ENCODE peak calls at places on chromosomes 2 and 18, in four cellular contexts. D, C, M and W are unnamed samples.

GRCh38 chr2:240856151-240856980 is 12.3 kb upstream of the AGXT start:
- DNase-seq in C (no peak), M (peak; percentile 33), D (peak; percentile 10), W (no peak)

GRCh38 chr18:63258749-63259580 is 60.6 kb downstream of the BCL2 start:
- DNase-seq in C (no peak), M (no peak), D (no peak), W (no peak)

GRCh38 chr2:69902213-69902922 is 8.6 kb downstream of the SNRNP27 start:
- DNase-seq in M (peak; percentile 67), C (no peak), D (no peak), W (no peak)

GRCh38 chr2:35933031-35933430 is 422.5 kb upstream of the CRIM1 start:
- DNase-seq in D (no peak), C (peak; percentile 9), M (no peak), W (no peak)

GRCh38 chr18:11857177-11857887 is 6.1 kb downstream of the CHMP1B start:
- DNase-seq in C (peak; percentile 98), D (peak; percentile 95), M (no peak), W (peak; percentile 92)

GRCh38 chr2:200765139-200765951 is 46.4 kb upstream of the BZW1 start:
- DNase-seq in C (peak; percentile 92), D (peak; percentile 88), M (no peak), W (no peak)

GRCh38 chr2:236568068-236568921 is 1.3 kb upstream of the ACKR3 start:
- DNase-seq in M (no peak), C (peak; percentile 63), D (no peak), W (peak; percentile 78)

GRCh38 chr2:201580486-201580885 is 62.8 kb downstream of the TMEM237 start:
- DNase-seq in D (no peak), M (no peak), C (peak; percentile 74), W (no peak)

GRCh38 chr18:8705941-8706544 is 687 bp downstream of the MTCL1 start:
- DNase-seq in D (no peak), C (peak; percentile 65), M (peak; percentile 61), W (peak; percentile 53)

GRCh38 chr2:109350526-109350925 is 221.5 kb downstream of the SH3RF3 start:
- DNase-seq in C (peak; percentile 24), M (no peak), D (no peak), W (no peak)

GRCh38 chr2:190467575-190468083 is 59.5 kb downstream of the MFSD6 start:
- DNase-seq in C (peak; percentile 65), M (peak; percentile 30), D (no peak), W (no peak)

GRCh38 chr18:72848534-72849237 is 19.1 kb downstream of the NETO1 start:
- DNase-seq in C (no peak), M (no peak), D (no peak), W (no peak)

GRCh38 chr2:10196948-10197717 is 74.6 kb downstream of the RRM2 start:
- DNase-seq in D (no peak), C (no peak), M (no peak), W (no peak)

GRCh38 chr2:187091664-187092063 is 242.7 kb upstream of the ZSWIM2 start:
- DNase-seq in M (no peak), D (no peak), C (no peak), W (peak; percentile 3)

GRCh38 chr2:153101187-153101586 is 377.4 kb downstream of the RPRM start:
- DNase-seq in M (no peak), C (no peak), D (no peak), W (no peak)

GRCh38 chr2:2187196-2187595 is 143.9 kb downstream of the MYT1L start:
- DNase-seq in D (no peak), C (no peak), M (no peak), W (no peak)

GRCh38 chr2:227822416-227823003 is 8.9 kb downstream of the CCL20 start:
- DNase-seq in D (no peak), M (no peak), C (no peak), W (no peak)

GRCh38 chr18:67232406-67232805 is 284.1 kb downstream of the DSEL start:
- DNase-seq in C (peak; percentile 88), M (no peak), D (no peak), W (no peak)

GRCh38 chr18:12754511-12754910 is 51.7 kb downstream of the PSMG2 start:
- DNase-seq in M (no peak), D (no peak), C (no peak), W (no peak)

GRCh38 chr2:61288070-61288841 is 126.3 kb downstream of the C2orf74 start:
- DNase-seq in C (peak; percentile 19), D (no peak), M (no peak), W (no peak)

GRCh38 chr2:13034861-13035260 is 318.1 kb downstream of the TRIB2 start:
- DNase-seq in M (no peak), D (no peak), C (no peak), W (no peak)

GRCh38 chr2:31240406-31241365 is 6.7 kb downstream of the EHD3 start:
- DNase-seq in C (no peak), M (no peak), D (no peak), W (no peak)

GRCh38 chr2:226477221-226478120 is 322.1 kb downstream of the IRS1 start:
- DNase-seq in D (no peak), M (no peak), C (peak; percentile 49), W (no peak)

GRCh38 chr2:66171530-66171929 is 263.4 kb upstream of the MEIS1 start:
- DNase-seq in C (no peak), M (no peak), D (no peak), W (peak; percentile 17)

GRCh38 chr2:26786207-26787023 is 559 bp downstream of the CENPA start:
- DNase-seq in C (peak; percentile 53), M (peak; percentile 53), D (no peak), W (no peak)

GRCh38 chr18:76488190-76488589 is 6.9 kb downstream of the ZNF516 start:
- DNase-seq in M (no peak), C (peak; percentile 73), D (no peak), W (no peak)

GRCh38 chr2:26727641-26728561 is 35.4 kb downstream of the KCNK3 start:
- DNase-seq in D (no peak), C (peak; percentile 56), M (no peak), W (no peak)

GRCh38 chr18:76259726-76260125 is 235.3 kb downstream of the ZNF516 start:
- DNase-seq in C (no peak), M (no peak), D (no peak), W (no peak)

GRCh38 chr2:101771911-101772321 is 74.4 kb downstream of the MAP4K4 start:
- DNase-seq in C (no peak), D (no peak), M (no peak), W (no peak)

GRCh38 chr2:101768480-101769077 is 71.1 kb downstream of the MAP4K4 start:
- DNase-seq in D (no peak), C (no peak), M (peak; percentile 24), W (no peak)

GRCh38 chr2:101770672-101771071 is 73.2 kb downstream of the MAP4K4 start:
- DNase-seq in D (peak; percentile 62), M (peak; percentile 68), C (peak; percentile 63), W (peak; percentile 40)

GRCh38 chr2:101773137-101773536 is 75.6 kb downstream of the MAP4K4 start:
- DNase-seq in M (no peak), D (no peak), C (no peak), W (no peak)

DNA sequence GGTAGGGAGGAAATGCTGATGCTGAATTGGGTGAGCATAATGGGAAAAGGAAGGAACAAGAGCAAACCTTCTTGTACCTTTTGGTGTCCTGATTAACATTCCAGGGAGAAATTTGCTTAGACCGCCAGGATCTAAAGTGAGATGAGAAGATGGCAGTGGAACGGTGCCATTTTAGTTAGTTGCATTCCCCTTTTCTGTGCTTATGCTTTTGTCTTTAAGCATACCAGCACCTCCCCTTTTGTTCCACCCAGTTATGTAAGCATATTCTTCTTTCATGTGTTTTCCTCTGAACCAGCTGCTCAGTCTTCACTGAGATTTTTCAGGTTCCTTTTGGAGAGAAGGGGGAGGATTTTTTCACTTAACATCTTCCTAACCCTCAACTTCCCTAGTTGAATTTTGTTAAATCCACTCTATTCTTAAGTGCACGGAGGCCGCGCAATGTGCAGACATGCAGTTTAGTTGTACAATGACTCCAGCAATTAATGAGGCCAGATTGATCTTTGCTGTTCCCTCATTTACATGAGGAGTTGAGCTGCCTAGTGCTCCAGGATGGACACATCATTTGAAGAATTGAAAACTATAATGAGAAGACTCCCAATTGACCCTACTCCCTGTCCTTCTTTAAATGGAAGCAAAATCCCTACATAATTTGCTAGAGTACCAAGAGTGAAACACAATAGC is 73.9 kb downstream of the MAP4K4 start:
- DNase-seq in M (no peak), D (no peak), C (no peak), W (no peak)
- H3K4me1 ChIP-seq in M (peaks cover 47% of the 10 kb centered on the region), D (peaks cover 23% of the 10 kb centered on the region), C (peaks cover 76% of the 10 kb centered on the region), W (peaks cover 47% of the 10 kb centered on the region)

GRCh38 chr2:178285287-178285615 is 90.9 kb downstream of the OSBPL6 start:
- DNase-seq in C (no peak), M (no peak), D (no peak), W (no peak)

GRCh38 chr2:178282075-178282474 is 87.8 kb downstream of the OSBPL6 start:
- DNase-seq in D (no peak), C (peak; percentile 40), M (no peak), W (peak; percentile 43)

GRCh38 chr2:178283519-178283918 is 89.2 kb downstream of the OSBPL6 start:
- DNase-seq in D (no peak), C (no peak), M (no peak), W (no peak)

GRCh38 chr2:178286636-178287035 is 92.3 kb downstream of the OSBPL6 start:
- DNase-seq in C (no peak), D (no peak), M (no peak), W (no peak)

DNA sequence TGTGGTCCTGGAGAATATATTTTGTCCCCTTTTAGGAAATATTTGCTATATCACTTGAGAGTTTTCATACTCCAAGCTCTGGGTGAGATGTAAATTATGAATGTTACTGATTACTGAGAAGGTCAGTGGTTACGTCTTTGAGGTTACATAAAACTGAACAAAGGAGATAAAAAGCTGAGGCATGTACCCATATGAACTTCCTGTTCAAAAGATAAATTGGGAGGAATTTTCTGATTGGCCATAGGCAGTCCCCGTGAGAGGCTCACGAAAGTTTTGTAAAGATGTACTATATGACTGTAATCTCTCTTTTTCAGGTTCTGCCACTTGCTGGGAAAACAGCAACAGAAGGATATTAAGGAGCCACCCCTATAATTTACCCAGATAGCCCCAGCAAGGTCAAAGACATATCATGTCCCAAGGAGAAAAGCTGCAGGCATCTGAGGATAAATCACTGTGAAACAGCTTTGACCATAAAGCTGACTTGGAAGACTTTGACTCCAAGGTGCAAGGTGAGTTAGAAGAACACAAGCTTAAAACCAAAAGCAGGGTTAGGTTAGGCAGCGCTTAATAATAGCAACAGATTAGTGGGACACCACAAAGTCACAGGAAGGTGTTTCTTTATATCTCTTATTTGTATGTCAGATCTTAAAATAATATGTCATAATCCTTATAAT is 90.4 kb downstream of the OSBPL6 start:
- DNase-seq in C (no peak), M (no peak), D (no peak), W (no peak)
- TF ChIP-seq EZH2phosphoT487 in C (no peak), M (no peak), D (no peak), W (no peak)

GRCh38 chr2:137056704-137057103 is 291.4 kb downstream of the THSD7B start:
- DNase-seq in C (no peak), D (no peak), M (no peak), W (no peak)
- H3K4me1 ChIP-seq in C (no peaks in the 10 kb centered on the region), D (no peaks in the 10 kb centered on the region), M (no peaks in the 10 kb centered on the region), W (no peaks in the 10 kb centered on the region)

GRCh38 chr18:46224181-46224775 is 120.1 kb downstream of the HAUS1 start:
- DNase-seq in C (peak; percentile 22), D (no peak), M (no peak), W (no peak)
- TF ChIP-seq EZH2phosphoT487 in C (no peak), D (no peak), M (no peak), W (no peak)

DNA sequence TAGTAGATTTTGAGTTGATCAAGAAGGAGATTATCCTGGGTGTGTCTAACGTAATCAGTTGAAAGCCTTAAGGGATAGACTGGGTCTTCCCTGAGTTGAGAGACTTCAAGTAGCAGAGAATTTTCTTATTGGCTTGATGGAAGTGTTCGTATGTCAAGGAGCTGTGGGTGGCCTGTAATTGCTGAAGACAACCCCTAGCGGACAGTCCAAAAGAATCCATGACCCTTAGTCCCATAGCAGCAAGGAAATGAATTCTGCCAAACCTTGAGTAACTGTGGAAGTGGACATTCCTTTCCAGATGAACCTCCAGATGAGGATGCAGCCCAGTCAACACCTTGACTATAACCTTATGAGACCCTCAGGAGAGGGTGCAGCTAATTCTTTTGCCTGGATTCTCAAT is 786.3 kb downstream of the SOCS6 start:
- DNase-seq in D (no peak), C (no peak), M (no peak), W (no peak)
- H3K4me1 ChIP-seq in D (no peaks in the 10 kb centered on the region), C (no peaks in the 10 kb centered on the region), M (no peaks in the 10 kb centered on the region), W (no peaks in the 10 kb centered on the region)